ENCODE peak calls at places on chromosome 3, in six cellular contexts. D is fibroblast of lung, Y is tibial artery, N is transverse colon, J is neural progenitor cell, P is GM23248. X is an unnamed sample. For H3K4me1, the result is how much of the 10 kb centered on the place peaks cover.

GRCh38 chr3:150227839-150228238 is 180.3 kb upstream of the TSC22D2 start:
- DNase-seq in J (peak), D (peak), P (peak), Y (peak), N (peak), X (peak)

GRCh38 chr3:115347737-115348136 is 200.6 kb upstream of the ZBTB20 start:
- DNase-seq in P (no peak), Y (no peak), D (no peak), J (peak), N (no peak), X (no peak)

GRCh38 chr3:61574854-61575253 is 13.5 kb downstream of the PTPRG start:
- DNase-seq in Y (peak), P (peak), N (no peak), D (peak), J (no peak), X (no peak)

GRCh38 chr3:117927831-117928230 is 1106.8 kb downstream of the IGSF11 start:
- DNase-seq in Y (no peak), P (peak), N (no peak), D (no peak), J (no peak), X (no peak)

GRCh38 chr3:156483426-156483825 is 71.5 kb downstream of the SSR3 start:
- DNase-seq in J (no peak), D (peak), P (peak), N (no peak), Y (no peak), X (no peak)

GRCh38 chr3:70049761-70050160 is 50.2 kb downstream of the SAMMSON start:
- DNase-seq in D (peak), Y (no peak), N (no peak), P (peak), J (no peak), X (peak)

GRCh38 chr3:184300377-184300717 is 1.3 kb downstream of the PSMD2 start:
- DNase-seq in J (no peak), N (no peak), Y (no peak), P (peak), D (no peak), X (no peak)

GRCh38 chr3:107221856-107222255 is 155.4 kb upstream of the CCDC54 start:
- DNase-seq in J (no peak), P (no peak), Y (no peak), N (no peak), D (no peak), X (no peak)

GRCh38 chr3:24069045-24069444 is 124.0 kb downstream of the NR1D2 start:
- DNase-seq in D (peak), N (peak), Y (no peak), P (peak), J (peak), X (no peak)

GRCh38 chr3:112009670-112010069 is 10.9 kb downstream of the TAGLN3 start:
- DNase-seq in Y (no peak), P (no peak), J (no peak), N (no peak), D (no peak), X (no peak)

GRCh38 chr3:10926831-10927521 is 65.6 kb upstream of the SLC6A1 start:
- DNase-seq in D (no peak), Y (peak), N (no peak), P (peak), J (no peak), X (peak)

GRCh38 chr3:42849017-42849416 is 26.7 kb downstream of the CYP8B1 start:
- DNase-seq in Y (no peak), N (no peak), D (no peak), J (no peak), P (no peak), X (no peak)

GRCh38 chr3:177615015-177615414 is 417.7 kb upstream of the TBL1XR1 start:
- DNase-seq in N (peak), P (peak), Y (peak), J (no peak), D (peak), X (peak)

GRCh38 chr3:74402821-74403220 is 211.6 kb downstream of the CNTN3 start:
- DNase-seq in J (peak), D (no peak), Y (no peak), N (no peak), P (no peak), X (no peak)

GRCh38 chr3:178947738-178948137 is 123.9 kb downstream of the ZMAT3 start:
- DNase-seq in J (no peak), P (no peak), N (no peak), D (peak), Y (no peak), X (no peak)

GRCh38 chr3:103785537-103785936 is 1350.7 kb downstream of the ZPLD1 start:
- DNase-seq in D (no peak), P (no peak), Y (no peak), N (no peak), J (no peak), X (no peak)

GRCh38 chr3:144760831-144761230 is 789.2 kb downstream of the DIPK2A start:
- DNase-seq in J (no peak), Y (no peak), D (peak), N (no peak), P (no peak), X (peak)

GRCh38 chr3:27666708-27667107 is 55.4 kb downstream of the EOMES start:
- DNase-seq in P (peak), Y (peak), J (peak), N (peak), D (peak), X (peak)

GRCh38 chr3:168794427-168794826 is 698.7 kb upstream of the GOLIM4 start:
- DNase-seq in J (no peak), D (no peak), P (no peak), Y (no peak), N (no peak), X (no peak)

GRCh38 chr3:129486057-129487035 is 42.1 kb upstream of the RHO start:
- DNase-seq in J (peak), D (peak), N (no peak), Y (no peak), P (peak), X (no peak)

GRCh38 chr3:196216681-196217211 is 412 bp downstream of the SLC51A start:
- DNase-seq in Y (no peak), D (no peak), J (no peak), P (no peak), N (no peak), X (no peak)

GRCh38 chr3:23702198-23702597 is 103.6 kb upstream of the UBE2E1 start:
- DNase-seq in P (no peak), J (no peak), N (no peak), D (no peak), Y (no peak), X (no peak)

GRCh38 chr3:71131893-71132314 is 451.6 kb downstream of the FOXP1 start:
- DNase-seq in D (no peak), N (no peak), Y (no peak), J (no peak), P (no peak), X (peak)

GRCh38 chr3:196775938-196776337 is 36.3 kb downstream of the PAK2 start:
- DNase-seq in J (no peak), D (no peak), N (no peak), Y (no peak), P (no peak), X (no peak)

GRCh38 chr3:73353661-73354217 is 271.0 kb downstream of the PDZRN3 start:
- DNase-seq in Y (no peak), J (peak), D (no peak), N (no peak), P (peak), X (no peak)

GRCh38 chr3:156334841-156335545 is 214.6 kb downstream of the KCNAB1 start:
- DNase-seq in Y (no peak), J (peak), P (no peak), N (no peak), D (no peak), X (no peak)

GRCh38 chr3:64272271-64272670 is 47.0 kb upstream of the PRICKLE2 start:
- DNase-seq in N (no peak), J (no peak), P (no peak), Y (no peak), D (no peak), X (no peak)

GRCh38 chr3:59817511-59817910 is 767.7 kb upstream of the CFAP20DC start:
- DNase-seq in J (no peak), N (no peak), Y (no peak), P (peak), D (no peak), X (no peak)

GRCh38 chr3:150602426-150603089 is 563 bp upstream of the SELENOT start:
- DNase-seq in N (no peak), Y (no peak), D (no peak), J (no peak), P (peak), X (peak)

GRCh38 chr3:32018723-32019564 is 37.4 kb downstream of the ZNF860 start:
- DNase-seq in J (peak), Y (no peak), N (no peak), D (peak), P (peak), X (no peak)

GRCh38 chr3:9079674-9080073 is 116.4 kb upstream of the RAD18 start:
- DNase-seq in P (no peak), Y (no peak), J (no peak), N (no peak), D (no peak), X (no peak)

GRCh38 chr3:152470095-152470494 is 201.4 kb downstream of the MBNL1 start:
- DNase-seq in P (no peak), J (no peak), Y (no peak), D (no peak), N (no peak), X (no peak)

GRCh38 chr3:152472606-152472954 is 203.9 kb downstream of the MBNL1 start:
- DNase-seq in Y (no peak), P (no peak), D (no peak), J (no peak), N (no peak), X (no peak)

GRCh38 chr3:152474585-152474984 is 205.9 kb downstream of the MBNL1 start:
- DNase-seq in N (no peak), D (peak), J (peak), Y (no peak), P (peak), X (peak)

GRCh38 chr3:152470893-152471292 is 202.2 kb downstream of the MBNL1 start:
- DNase-seq in Y (no peak), N (no peak), J (no peak), D (no peak), P (no peak), X (no peak)

GRCh38 chr3:152471814-152472605 is 203.3 kb downstream of the MBNL1 start:
- DNase-seq in P (peak), N (peak), Y (peak), D (peak), J (peak), X (peak)
- H3K4me1 ChIP-seq in P (under half), N (under half), Y (under half), D (under half), J (under half), X (under half)

DNA sequence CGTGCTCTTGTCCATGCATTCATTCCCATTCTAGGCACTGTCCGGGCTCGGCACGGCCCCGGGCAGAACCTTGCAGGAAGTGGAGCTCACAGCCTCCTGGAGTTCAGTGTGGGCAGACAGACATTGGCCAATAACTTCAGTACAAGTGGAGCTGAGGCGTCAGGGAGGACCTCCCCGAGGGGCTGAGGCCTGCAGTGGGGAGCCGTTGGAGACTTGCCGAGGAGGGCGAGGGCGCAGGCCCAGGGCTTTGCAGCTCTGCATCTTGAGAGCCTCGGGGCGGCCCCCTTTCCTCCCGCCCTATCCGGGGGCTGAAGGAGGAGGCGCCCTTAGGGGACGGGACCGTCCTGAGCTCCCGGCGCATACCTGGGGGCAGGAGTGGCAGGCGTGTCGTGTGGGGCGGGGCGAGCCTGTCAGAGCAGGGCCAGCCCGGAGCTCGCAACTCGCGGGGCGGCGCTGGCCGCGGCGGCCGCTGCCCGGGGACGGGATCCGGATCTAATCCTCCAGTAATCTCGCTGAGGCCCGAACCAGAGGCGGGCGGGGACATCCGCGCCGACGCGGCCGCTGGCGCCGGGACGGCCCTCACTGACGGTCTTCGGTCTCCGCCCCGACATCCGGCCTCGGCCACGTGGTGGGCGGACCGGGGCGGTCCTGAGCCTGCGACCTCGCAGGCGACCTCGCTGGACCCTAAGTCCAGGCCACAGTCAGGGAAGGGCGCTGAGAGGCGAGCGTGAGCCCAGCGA is at the start of gene ACY1:
- DNase-seq in N (peak), D (peak), P (peak), Y (peak), J (peak), X (peak)
- H3K4me3 ChIP-seq in N (peak), D (peak), P (peak), Y (peak), J (peak), X (peak)

GRCh38 chr3:37943631-37944242 is 46.8 kb upstream of the VILL start:
- DNase-seq in Y (no peak), J (no peak), N (no peak), D (peak), P (no peak), X (peak)

GRCh38 chr3:37945407-37945802 is 45.2 kb upstream of the VILL start:
- DNase-seq in Y (no peak), J (no peak), P (no peak), D (no peak), N (no peak), X (no peak)

GRCh38 chr3:37945803-37946530 is 44.6 kb upstream of the VILL start:
- DNase-seq in J (no peak), N (no peak), D (peak), Y (no peak), P (peak), X (no peak)

GRCh38 chr3:37943126-37943525 is 47.5 kb upstream of the VILL start:
- DNase-seq in D (no peak), P (no peak), N (no peak), Y (no peak), J (no peak), X (no peak)

DNA sequence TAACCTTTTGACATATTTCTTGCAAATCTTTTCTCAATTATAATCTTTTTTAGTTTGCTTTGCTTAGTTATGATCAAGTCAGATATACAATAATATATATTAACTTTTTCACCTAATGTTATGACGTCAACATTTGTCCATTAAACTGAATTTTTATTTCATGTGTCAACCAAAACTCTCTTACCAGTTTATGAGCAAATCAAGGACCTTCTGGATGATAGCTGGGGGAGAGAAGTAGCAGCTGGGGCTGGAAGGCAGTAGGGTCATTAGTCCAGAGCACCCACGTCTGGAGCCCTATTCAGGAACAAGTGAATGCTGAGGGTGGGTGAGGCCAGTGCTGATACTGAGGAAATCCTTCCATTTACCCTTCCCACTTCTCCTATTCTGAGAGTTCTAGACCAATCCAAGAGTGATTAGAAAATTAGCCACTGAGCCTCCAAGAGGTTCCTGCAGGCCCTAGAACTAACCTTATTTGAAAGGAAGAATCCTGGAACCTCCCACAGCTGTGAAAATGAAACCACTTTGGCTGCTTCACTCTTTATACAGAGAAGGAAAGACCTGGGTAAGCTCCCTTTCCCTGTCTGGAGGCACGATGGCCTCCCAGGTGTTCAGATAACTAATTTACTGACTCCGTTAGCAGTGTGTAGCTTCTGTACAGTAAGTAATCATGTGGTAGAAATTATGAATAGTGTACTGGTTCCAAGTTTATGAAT is 46.2 kb upstream of the VILL start:
- DNase-seq in P (no peak), Y (no peak), N (no peak), D (peak), J (no peak), X (no peak)
- H3K4me1 ChIP-seq in P (under half), Y (half or more), N (half or more), D (under half), J (under half), X (under half)

GRCh38 chr3:102181202-102181920 is 253.5 kb upstream of the ZPLD1 start:
- DNase-seq in Y (no peak), N (no peak), P (peak), J (no peak), D (peak), X (no peak)
- H3K4me3 ChIP-seq in Y (no peak), N (no peak), P (peak), J (no peak), D (no peak), X (no peak)

DNA sequence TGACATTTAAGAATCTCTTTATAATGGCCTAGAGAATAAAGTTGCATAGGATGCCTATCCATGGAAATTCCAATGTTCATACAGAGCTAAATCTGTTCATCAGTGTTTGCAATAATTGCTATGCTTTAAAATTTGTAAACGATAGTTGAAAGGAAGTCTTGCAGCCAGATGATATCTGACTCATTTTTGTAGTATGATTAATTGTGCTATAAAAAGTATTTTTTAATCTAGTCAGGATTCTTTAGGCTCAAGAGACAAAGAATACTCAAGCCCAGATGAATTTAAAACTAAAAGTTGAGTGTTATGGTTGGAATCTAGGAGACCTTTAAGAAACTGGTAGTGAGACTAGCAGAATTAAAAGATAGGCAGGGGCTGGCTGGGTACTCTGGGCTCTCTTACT is 50.5 kb downstream of the SUCNR1 start:
- DNase-seq in P (peak), N (no peak), J (no peak), D (peak), Y (no peak), X (no peak)
- H3K4me1 ChIP-seq in P (under half), N (under half), J (under half), D (under half), Y (under half), X (under half)

GRCh38 chr3:49173116-49173791 is 1.9 kb downstream of the KLHDC8B start:
- DNase-seq in J (peak), D (peak), P (no peak), Y (no peak), N (peak), X (peak)
- H3K4me3 ChIP-seq in J (peak), D (no peak), P (no peak), Y (peak), N (no peak), X (no peak)

GRCh38 chr3:16900779-16901440 is 16.2 kb downstream of the PLCL2 start:
- DNase-seq in D (no peak), P (no peak), J (no peak), Y (no peak), N (no peak), X (no peak)
- H3K4me1 ChIP-seq in D (under half), P (under half), J (under half), Y (under half), N (under half), X (half or more)

DNA sequence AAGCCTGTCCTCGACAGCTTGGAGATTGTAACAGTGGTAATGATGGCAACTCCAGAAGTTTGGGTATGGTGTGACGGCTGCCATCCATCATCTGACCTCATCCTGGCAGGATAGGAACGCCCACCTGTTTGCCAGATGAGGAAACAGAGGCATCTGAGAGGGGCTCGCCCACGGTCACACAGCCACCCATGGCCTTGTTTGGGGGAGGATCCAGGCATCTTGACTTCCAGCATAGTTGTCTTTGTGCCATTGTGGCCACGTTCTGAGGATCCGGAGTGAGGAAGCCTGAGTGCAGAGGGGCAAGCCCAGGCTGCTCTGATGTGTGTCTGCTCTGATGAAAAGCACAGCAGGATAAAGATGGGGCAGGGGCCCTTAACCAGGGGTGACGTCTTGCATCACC is 58.6 kb downstream of the FGD5 start:
- DNase-seq in Y (no peak), P (no peak), J (no peak), D (no peak), N (no peak), X (no peak)
- H3K4me3 ChIP-seq in Y (no peak), P (no peak), J (no peak), D (no peak), N (no peak), X (no peak)

GRCh38 chr3:66496731-66497130 is 4.1 kb downstream of the LRIG1 start:
- DNase-seq in D (no peak), P (no peak), N (no peak), J (no peak), Y (no peak), X (no peak)

GRCh38 chr3:66495633-66496032 is 5.2 kb downstream of the LRIG1 start:
- DNase-seq in Y (no peak), P (no peak), D (no peak), J (peak), N (peak), X (no peak)

GRCh38 chr3:66493464-66494099 is 7.2 kb downstream of the LRIG1 start:
- DNase-seq in D (no peak), J (no peak), N (peak), P (no peak), Y (peak), X (no peak)

GRCh38 chr3:66497288-66497972 is 3.4 kb downstream of the LRIG1 start:
- DNase-seq in Y (no peak), N (no peak), J (no peak), D (no peak), P (no peak), X (no peak)

GRCh38 chr3:66494964-66495581 is 5.7 kb downstream of the LRIG1 start:
- DNase-seq in N (no peak), D (no peak), Y (no peak), J (peak), P (no peak), X (no peak)
- H3K4me1 ChIP-seq in N (half or more), D (under half), Y (half or more), J (half or more), P (under half), X (half or more)

X was measured in body of pancreas.